ENCODE peak calls at places on chromosomes 13 and 19, in seven cellular contexts. One of them, this sample, is unnamed.

GRCh38 chr19:16457195-16457953 is 14.4 kb downstream of the EPS15L1 start:
- DNase-seq in Panc1: no peak
- DNase-seq in HCT116: no peak
- DNase-seq in SK-N-SH: peak
- DNase-seq in H1: no peak
- DNase-seq in K562: no peak
- DNase-seq in GM12878: no peak
- DNase-seq in this sample: peak

GRCh38 chr19:47726467-47726866 is 13.2 kb downstream of the EHD2 start:
- DNase-seq in HCT116: no peak
- DNase-seq in GM12878: no peak
- DNase-seq in Panc1: no peak
- DNase-seq in H1: no peak
- DNase-seq in K562: no peak
- DNase-seq in SK-N-SH: no peak
- DNase-seq in this sample: no peak

GRCh38 chr13:79530270-79530669 is 49.3 kb downstream of the NDFIP2 start:
- DNase-seq in K562: no peak
- DNase-seq in GM12878: no peak
- DNase-seq in Panc1: no peak
- DNase-seq in HCT116: no peak
- DNase-seq in SK-N-SH: no peak
- DNase-seq in H1: no peak
- DNase-seq in this sample: no peak

GRCh38 chr13:25286308-25286968 is 850 bp downstream of the MTMR6 start:
- DNase-seq in HCT116: no peak
- DNase-seq in Panc1: no peak
- DNase-seq in K562: no peak
- DNase-seq in GM12878: no peak
- DNase-seq in SK-N-SH: peak
- DNase-seq in H1: no peak
- DNase-seq in this sample: peak

GRCh38 chr13:96091164-96091931 is 1.4 kb downstream of the HS6ST3 start:
- DNase-seq in Panc1: no peak
- DNase-seq in SK-N-SH: peak
- DNase-seq in HCT116: no peak
- DNase-seq in H1: no peak
- DNase-seq in GM12878: no peak
- DNase-seq in K562: no peak
- DNase-seq in this sample: no peak

GRCh38 chr19:1923319-1923718 is 17.7 kb upstream of the CSNK1G2 start:
- DNase-seq in K562: no peak
- DNase-seq in SK-N-SH: no peak
- DNase-seq in Panc1: no peak
- DNase-seq in GM12878: no peak
- DNase-seq in H1: no peak
- DNase-seq in HCT116: no peak
- DNase-seq in this sample: no peak

GRCh38 chr19:7636691-7637373 is at the start of gene STXBP2:
- DNase-seq in K562: peak
- DNase-seq in GM12878: peak
- DNase-seq in HCT116: peak
- DNase-seq in SK-N-SH: peak
- DNase-seq in H1: peak
- DNase-seq in Panc1: no peak
- DNase-seq in this sample: peak

GRCh38 chr19:42831221-42832019 is 48.1 kb downstream of the PSG1 start:
- DNase-seq in H1: no peak
- DNase-seq in Panc1: no peak
- DNase-seq in K562: no peak
- DNase-seq in HCT116: peak
- DNase-seq in SK-N-SH: no peak
- DNase-seq in GM12878: no peak
- DNase-seq in this sample: peak

DNA sequence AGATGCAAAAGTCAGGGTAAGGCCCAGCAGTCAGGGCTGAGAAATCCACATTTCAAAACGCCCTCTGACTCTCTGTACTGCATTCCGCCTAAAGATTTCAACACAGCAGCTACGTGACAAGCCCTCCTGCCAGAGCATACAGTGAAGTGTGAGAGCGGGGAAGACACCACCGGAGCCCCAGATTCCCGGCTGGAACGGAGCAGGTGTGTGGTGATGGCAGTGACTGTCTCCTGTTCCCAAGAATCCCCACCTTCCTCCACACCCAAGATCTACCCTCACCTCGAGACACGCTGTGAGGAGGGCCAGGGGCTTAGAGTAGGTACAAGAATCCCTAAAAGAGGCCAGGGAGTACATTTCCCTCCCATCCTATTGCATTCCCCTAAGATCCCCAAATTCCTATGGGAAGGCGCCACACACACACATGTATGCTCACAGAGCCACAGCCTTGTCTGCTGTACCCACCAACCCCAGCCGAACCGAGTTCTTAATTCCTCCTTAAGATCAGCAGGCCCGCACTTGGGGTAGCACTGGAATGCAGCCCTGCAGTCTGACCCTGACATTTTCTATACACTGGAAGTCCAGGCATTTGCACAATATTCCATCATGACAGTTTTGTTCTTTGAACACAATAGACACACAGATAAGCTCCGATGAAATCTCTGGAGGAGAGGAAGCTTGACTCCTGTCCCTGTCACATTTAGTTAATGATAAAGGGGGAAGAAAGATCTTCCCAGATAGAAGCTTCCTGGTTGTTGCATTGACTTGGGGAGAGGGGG is 102.9 kb downstream of the FOXO1 start:
- DNase-seq in HCT116: no peak
- DNase-seq in GM12878: no peak
- DNase-seq in K562: no peak
- DNase-seq in SK-N-SH: peak
- DNase-seq in Panc1: no peak
- DNase-seq in H1: no peak
- DNase-seq in this sample: peak
- TF ChIP-seq SIN3A in HCT116: no peak
- TF ChIP-seq SIN3A in GM12878: no peak
- TF ChIP-seq SIN3A in K562: no peak
- TF ChIP-seq SIN3A in SK-N-SH: no peak
- TF ChIP-seq SIN3A in Panc1: no peak
- TF ChIP-seq SIN3A in H1: no peak
- TF ChIP-seq SIN3A in this sample: no peak

DNA sequence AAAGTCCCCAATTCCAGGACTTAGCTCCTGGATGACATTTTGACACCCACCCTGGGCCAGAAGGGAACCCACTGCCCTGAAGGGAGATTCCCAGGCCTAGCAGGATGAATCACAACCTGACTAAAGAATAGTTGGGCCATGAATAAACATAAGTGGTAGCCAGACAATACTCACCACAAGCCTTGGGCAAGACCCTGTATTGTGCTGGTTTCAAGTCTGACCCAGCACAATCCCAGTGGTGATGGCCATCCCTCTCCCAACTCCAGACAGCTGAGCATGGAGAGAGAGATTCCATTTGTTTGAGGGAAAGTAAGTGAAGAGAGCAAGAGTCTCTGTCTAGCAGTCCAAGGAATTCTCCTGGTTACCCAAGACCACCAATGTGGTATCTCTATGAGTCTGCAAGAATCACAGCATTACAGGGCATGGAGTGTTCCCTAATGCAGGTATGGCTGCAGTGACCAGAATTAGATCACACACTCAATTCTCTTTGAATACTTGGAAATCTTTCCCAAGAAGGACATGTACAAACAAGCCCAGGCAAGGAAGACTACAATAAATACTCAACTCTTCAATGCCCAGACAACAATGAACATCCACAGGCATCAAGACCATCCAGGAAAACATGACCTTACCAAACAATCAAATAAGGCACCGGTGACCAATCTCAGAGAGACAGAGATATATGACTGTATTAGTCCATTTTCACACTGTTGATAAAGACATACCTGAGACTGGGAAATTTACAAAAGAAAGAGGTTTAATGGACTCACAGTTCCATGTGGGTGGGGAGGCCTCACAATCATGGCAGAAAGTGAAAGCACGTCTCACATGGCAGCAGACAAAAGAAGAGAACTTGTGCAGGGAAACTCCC is 158.0 kb downstream of the VWA8 start:
- DNase-seq in SK-N-SH: no peak
- DNase-seq in H1: no peak
- DNase-seq in Panc1: no peak
- DNase-seq in GM12878: no peak
- DNase-seq in HCT116: no peak
- DNase-seq in K562: no peak
- DNase-seq in this sample: no peak
- TF ChIP-seq SIN3A in SK-N-SH: no peak
- TF ChIP-seq SIN3A in H1: no peak
- TF ChIP-seq SIN3A in Panc1: no peak
- TF ChIP-seq SIN3A in GM12878: no peak
- TF ChIP-seq SIN3A in HCT116: no peak
- TF ChIP-seq SIN3A in K562: no peak
- TF ChIP-seq SIN3A in this sample: no peak

DNA sequence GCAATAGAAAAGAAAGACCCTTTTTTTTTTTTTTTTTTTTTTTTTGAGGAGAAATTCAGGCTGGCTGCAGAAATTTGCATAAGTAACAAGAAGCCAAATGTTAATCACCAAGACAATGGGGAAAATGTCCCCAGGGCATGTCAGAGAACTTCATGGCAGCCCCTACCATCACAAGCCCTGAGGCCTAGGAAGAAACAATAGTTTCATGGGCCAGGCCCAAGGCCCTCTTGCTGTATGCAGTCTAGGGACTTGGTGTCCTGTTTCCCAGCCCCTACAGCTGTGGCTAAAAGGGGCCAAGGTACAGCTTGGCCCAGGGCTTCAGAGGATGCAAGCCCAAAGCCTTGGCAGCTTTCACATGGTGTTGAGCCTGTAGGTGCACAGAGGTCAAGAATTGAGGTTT is 88.4 kb upstream of the TPP2 start:
- DNase-seq in Panc1: no peak
- DNase-seq in SK-N-SH: no peak
- DNase-seq in K562: no peak
- DNase-seq in HCT116: no peak
- DNase-seq in GM12878: no peak
- DNase-seq in H1: no peak
- DNase-seq in this sample: no peak
- TF ChIP-seq SIN3A in Panc1: no peak
- TF ChIP-seq SIN3A in SK-N-SH: no peak
- TF ChIP-seq SIN3A in K562: no peak
- TF ChIP-seq SIN3A in HCT116: no peak
- TF ChIP-seq SIN3A in GM12878: no peak
- TF ChIP-seq SIN3A in H1: no peak
- TF ChIP-seq SIN3A in this sample: no peak

GRCh38 chr13:81990652-81991051 is 1649.7 kb upstream of the SPRY2 start:
- DNase-seq in SK-N-SH: no peak
- DNase-seq in K562: no peak
- DNase-seq in Panc1: no peak
- DNase-seq in HCT116: no peak
- DNase-seq in H1: no peak
- DNase-seq in GM12878: no peak
- DNase-seq in this sample: no peak
- TF ChIP-seq SIN3A in SK-N-SH: no peak
- TF ChIP-seq SIN3A in K562: no peak
- TF ChIP-seq SIN3A in Panc1: no peak
- TF ChIP-seq SIN3A in HCT116: no peak
- TF ChIP-seq SIN3A in H1: no peak
- TF ChIP-seq SIN3A in GM12878: no peak
- TF ChIP-seq SIN3A in this sample: no peak

GRCh38 chr19:34994643-34995471 is 5.3 kb upstream of the GRAMD1A start:
- DNase-seq in SK-N-SH: no peak
- DNase-seq in HCT116: no peak
- DNase-seq in Panc1: no peak
- DNase-seq in H1: no peak
- DNase-seq in GM12878: no peak
- DNase-seq in K562: no peak
- DNase-seq in this sample: peak
- TF ChIP-seq SIN3A in SK-N-SH: no peak
- TF ChIP-seq SIN3A in HCT116: no peak
- TF ChIP-seq SIN3A in Panc1: no peak
- TF ChIP-seq SIN3A in H1: no peak
- TF ChIP-seq SIN3A in GM12878: no peak
- TF ChIP-seq SIN3A in K562: no peak
- TF ChIP-seq SIN3A in this sample: peak

DNA sequence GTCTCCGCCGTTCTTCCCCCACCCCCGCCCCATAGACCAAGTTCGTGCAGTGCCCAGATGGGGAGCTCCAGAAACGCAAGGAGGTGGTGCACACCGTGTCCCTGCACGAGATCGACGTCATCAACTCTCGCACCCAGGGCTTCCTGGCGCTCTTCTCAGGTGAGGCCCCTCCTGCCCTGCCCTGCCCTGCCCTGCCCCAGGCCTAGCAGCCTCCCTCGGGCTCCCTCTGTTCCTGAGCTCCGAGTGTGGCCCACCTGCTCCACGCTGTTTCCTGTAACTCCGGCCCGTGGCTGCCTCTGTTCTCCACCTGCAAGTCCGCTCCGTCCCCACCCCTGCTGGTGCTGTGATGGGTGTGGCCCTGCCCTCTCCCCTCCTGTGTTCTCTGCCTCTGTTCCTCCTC is 6.4 kb downstream of the LHB start:
- DNase-seq in SK-N-SH: no peak
- DNase-seq in H1: no peak
- DNase-seq in K562: no peak
- DNase-seq in HCT116: no peak
- DNase-seq in GM12878: no peak
- DNase-seq in Panc1: no peak
- DNase-seq in this sample: no peak
- TF ChIP-seq SIN3A in SK-N-SH: no peak
- TF ChIP-seq SIN3A in H1: no peak
- TF ChIP-seq SIN3A in K562: no peak
- TF ChIP-seq SIN3A in HCT116: no peak
- TF ChIP-seq SIN3A in GM12878: no peak
- TF ChIP-seq SIN3A in Panc1: no peak
- TF ChIP-seq SIN3A in this sample: no peak

DNA sequence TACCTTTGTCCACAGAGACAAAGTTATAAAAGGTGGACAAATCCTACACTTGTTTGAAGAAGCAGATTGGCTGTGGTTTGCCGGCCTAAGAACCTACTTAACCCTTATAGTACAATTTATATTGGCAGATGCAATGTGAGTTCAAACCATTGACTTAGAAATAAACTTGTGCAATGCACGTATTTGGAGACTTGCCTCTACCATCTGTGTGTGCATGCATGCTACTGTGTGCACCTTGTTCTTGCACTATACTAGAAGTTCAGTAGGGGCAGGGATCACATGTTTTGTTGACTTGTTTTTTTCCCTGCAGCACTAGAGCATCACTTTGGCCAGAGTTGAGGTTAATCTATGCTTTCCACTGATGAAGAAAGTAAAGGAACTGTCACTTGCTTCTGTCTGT is 163.1 kb upstream of the SERP2 start:
- DNase-seq in Panc1: no peak
- DNase-seq in HCT116: no peak
- DNase-seq in K562: no peak
- DNase-seq in GM12878: no peak
- DNase-seq in SK-N-SH: no peak
- DNase-seq in H1: no peak
- DNase-seq in this sample: no peak
- TF ChIP-seq SIN3A in Panc1: no peak
- TF ChIP-seq SIN3A in HCT116: no peak
- TF ChIP-seq SIN3A in K562: no peak
- TF ChIP-seq SIN3A in GM12878: no peak
- TF ChIP-seq SIN3A in SK-N-SH: no peak
- TF ChIP-seq SIN3A in H1: no peak
- TF ChIP-seq SIN3A in this sample: no peak

This sample was measured in HepG2.